ENCODE peak calls at places on chromosomes 11 and 22, in eight cellular contexts. T, W, D, U, R, Z, V and C are unnamed samples.

GRCh38 chr11:92240946-92241345 is 16.3 kb downstream of the FAT3 start:
- DNase-seq in T (no peak), W (no peak), D (no peak), U (no peak), R (no peak), Z (no peak), V (no peak), C (no peak)

GRCh38 chr11:75182652-75183051 is 31.7 kb downstream of the SLCO2B1 start:
- DNase-seq in T (no peak), W (no peak), D (no peak), U (no peak), R (no peak), Z (no peak), V (no peak), C (no peak)

GRCh38 chr11:125448136-125448535 is 47.9 kb downstream of the FEZ1 start:
- DNase-seq in T (peak; percentile 52), W (no peak), D (no peak), U (no peak), R (no peak), Z (no peak), V (no peak), C (no peak)

GRCh38 chr11:45722144-45722543 is 56.7 kb upstream of the CHST1 start:
- DNase-seq in T (no peak), W (peak; percentile 67), D (no peak), U (no peak), R (no peak), Z (peak; percentile 39), V (no peak), C (no peak)

GRCh38 chr11:27350503-27350902 is 12.5 kb downstream of the CCDC34 start:
- DNase-seq in T (no peak), W (no peak), D (no peak), U (no peak), R (no peak), Z (no peak), V (no peak), C (no peak)

GRCh38 chr11:8871283-8871775 is 39.7 kb upstream of the AKIP1 start:
- DNase-seq in T (peak; percentile 92), W (peak; percentile 66), D (peak; percentile 80), U (peak; percentile 83), R (peak; percentile 57), Z (peak; percentile 73), V (no peak), C (no peak)

GRCh38 chr11:12997168-12997567 is 11.9 kb upstream of the RASSF10 start:
- DNase-seq in T (no peak), W (no peak), D (no peak), U (no peak), R (no peak), Z (no peak), V (no peak), C (no peak)

GRCh38 chr11:26286472-26287066 is 45.4 kb upstream of the ANO3 start:
- DNase-seq in T (no peak), W (no peak), D (no peak), U (no peak), R (no peak), Z (peak; percentile 27), V (no peak), C (no peak)

GRCh38 chr11:4994551-4994950 is at the start of gene OR51L1:
- DNase-seq in T (no peak), W (no peak), D (no peak), U (no peak), R (no peak), Z (no peak), V (no peak), C (no peak)

GRCh38 chr11:74696488-74696887 is 34.7 kb downstream of the CHRDL2 start:
- DNase-seq in T (no peak), W (no peak), D (no peak), U (no peak), R (no peak), Z (peak; percentile 43), V (no peak), C (no peak)

DNA sequence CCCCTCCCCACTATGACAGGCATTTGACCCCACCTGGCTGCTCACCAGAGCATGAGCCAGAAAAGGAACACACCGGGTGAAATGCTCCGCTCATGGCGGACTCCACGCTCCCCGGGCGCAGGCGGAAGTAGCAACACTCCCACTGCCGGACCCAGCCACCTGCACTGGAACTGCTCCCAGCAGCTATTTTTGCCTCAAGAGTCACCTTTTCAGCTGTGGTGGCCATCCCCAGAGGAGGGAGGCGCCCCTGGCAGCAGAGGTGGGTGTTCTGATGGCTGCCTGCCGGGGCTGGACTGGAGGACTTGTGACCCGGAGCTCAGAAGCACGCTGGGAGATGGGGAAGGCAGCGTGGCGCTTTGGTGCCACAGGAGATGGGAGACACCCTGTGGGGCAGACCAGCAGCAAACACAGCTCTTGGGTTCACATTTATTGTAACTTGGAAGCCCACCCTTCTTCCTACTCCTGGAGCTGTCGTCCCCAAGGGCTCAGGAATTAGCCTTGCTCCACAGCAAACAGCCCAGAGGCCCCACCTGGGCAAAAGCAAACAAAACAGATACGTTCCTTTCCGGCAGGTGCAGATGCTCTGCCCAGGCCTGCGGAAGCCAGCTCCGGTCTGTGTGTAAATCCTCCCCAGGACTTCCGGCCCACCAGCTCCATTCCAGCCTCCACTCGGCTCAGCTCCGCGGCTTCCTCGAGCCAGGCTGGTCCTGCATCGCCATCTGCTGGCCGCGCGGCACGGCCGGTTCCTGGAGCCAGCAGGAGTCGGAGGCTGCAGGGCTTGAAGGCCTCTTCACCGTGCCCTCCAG is 3.7 kb downstream of the RPS19BP1 start:
- DNase-seq in T (peak; percentile 96), W (peak; percentile 92), D (peak; percentile 95), U (peak; percentile 91), R (peak; percentile 95), Z (peak; percentile 92), V (peak; percentile 49), C (peak; percentile 95)
- TF ChIP-seq POLR2A in T (no peak), W (no peak), D (no peak), U (peak; percentile 67), R (no peak), Z (no peak), V (peak; percentile 11), C (peak; percentile 27)

DNA sequence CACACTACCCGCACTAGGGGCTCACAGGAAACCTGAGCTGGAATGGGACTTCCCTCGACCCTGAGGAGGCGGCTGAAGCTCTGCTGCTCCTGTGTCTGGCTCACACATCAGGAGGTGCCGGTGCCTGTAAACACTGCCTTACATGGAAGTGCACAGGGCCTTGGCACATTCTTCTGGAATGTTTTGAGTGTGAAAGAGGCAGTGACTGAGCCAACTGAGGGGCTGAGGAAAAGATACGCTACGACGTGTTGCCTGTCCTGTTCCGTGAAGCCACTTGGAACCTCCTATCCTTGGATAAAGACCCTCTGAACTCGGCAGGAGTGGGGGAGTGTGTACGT is 10.5 kb downstream of the TXN2 start:
- DNase-seq in T (peak; percentile 91), W (no peak), D (no peak), U (no peak), R (no peak), Z (no peak), V (no peak), C (no peak)
- TF ChIP-seq EP300 in T (no peak), W (no peak), D (peak; percentile 18), U (no peak), R (no peak), Z (no peak), V (no peak), C (no peak)

GRCh38 chr22:39238966-39239510 is 5.7 kb downstream of the PDGFB start:
- DNase-seq in T (no peak), W (no peak), D (no peak), U (no peak), R (no peak), Z (no peak), V (no peak), C (no peak)

GRCh38 chr22:39238124-39238466 is 6.7 kb downstream of the PDGFB start:
- DNase-seq in T (no peak), W (no peak), D (no peak), U (no peak), R (no peak), Z (no peak), V (no peak), C (no peak)

GRCh38 chr22:39238561-39238960 is 6.2 kb downstream of the PDGFB start:
- DNase-seq in T (no peak), W (no peak), D (no peak), U (no peak), R (no peak), Z (no peak), V (no peak), C (no peak)

GRCh38 chr22:39240841-39241631 is 3.7 kb downstream of the PDGFB start:
- DNase-seq in T (peak; percentile 86), W (peak; percentile 59), D (peak; percentile 87), U (no peak), R (peak; percentile 73), Z (peak; percentile 61), V (peak; percentile 38), C (peak; percentile 77)

DNA sequence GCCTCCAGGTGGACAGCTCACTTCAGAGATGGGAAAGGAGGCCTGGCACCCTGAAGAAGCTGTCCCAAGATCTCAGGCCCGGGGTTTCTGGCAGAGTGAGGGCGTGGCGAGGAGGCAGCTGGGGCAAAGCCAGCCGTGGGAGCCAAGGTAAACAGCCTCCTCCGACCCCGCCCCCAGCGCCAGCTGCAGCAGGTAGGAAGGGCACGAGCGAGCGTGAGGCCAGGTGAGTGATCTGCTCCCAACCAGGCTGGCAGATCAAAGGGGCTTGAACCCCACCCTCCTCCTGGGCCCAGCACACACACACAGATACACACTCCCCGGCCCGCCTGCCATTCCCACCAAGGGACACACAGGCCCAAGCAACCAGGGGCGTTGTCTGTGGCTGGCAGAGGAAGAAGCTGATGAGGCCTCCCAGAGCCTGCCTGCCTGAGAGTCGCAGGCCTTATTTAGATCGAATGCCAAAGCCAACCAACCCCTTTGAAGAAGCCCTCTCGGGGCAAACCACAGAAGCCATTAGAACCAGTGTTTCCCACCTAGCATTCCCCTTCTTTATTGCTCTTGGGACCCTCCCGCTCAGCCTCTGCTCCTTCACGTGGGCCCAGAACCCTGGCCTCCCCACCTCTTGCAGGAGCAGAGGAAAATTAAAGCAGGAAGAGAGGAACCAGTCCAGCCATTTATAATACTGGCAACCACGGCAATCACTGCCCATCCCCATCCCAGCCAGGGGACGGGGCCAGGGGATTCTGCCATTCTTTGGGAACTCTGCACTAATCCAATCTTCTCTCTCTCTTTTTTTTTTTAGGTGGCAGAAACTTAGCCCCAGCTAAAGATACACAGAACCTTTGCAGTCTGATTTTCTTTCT is 5.0 kb downstream of the PDGFB start:
- DNase-seq in T (no peak), W (no peak), D (peak; percentile 84), U (no peak), R (peak; percentile 88), Z (no peak), V (no peak), C (peak; percentile 92)
- TF ChIP-seq POLR2A in T (no peak), W (no peak), D (no peak), U (no peak), R (peak; percentile 24), Z (no peak), V (no peak), C (no peak)

DNA sequence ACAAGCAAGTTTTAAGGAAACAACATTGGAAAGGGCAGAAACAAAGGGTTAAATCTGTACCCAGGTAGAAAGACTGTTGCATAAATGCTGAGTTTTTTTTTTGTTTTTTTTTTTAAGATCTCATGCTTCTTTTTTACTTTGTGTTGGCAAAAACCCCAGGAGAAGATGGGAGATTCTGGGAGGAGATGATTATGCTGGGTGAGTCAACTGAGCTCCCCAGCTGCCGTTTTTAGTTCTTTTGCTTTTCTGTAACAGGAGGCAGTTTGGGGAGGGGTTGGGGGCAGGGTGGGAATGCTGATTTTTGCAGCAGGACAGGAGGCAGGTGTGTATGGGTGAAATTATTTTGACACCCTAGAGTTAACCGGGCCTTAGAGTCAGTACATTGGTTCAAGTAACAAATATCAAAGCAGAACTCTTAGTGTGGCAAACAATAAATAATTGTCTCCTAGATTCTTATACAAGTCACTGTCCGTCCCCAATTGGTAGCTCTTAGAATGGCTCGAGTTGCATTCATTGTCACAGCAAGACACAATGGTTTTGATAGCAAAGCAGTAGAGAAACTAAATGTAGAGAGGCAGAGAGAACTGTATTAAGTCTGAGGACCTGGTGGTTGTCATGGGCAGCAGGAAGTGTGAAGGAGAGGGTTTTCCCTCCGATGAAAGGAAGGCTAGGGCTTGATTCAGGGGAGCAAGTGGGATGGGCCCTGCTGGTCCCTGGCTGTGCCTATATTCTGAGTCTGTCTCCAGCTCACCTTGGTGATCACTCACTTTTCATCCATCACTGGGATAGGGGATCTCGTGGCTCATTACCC is 36.7 kb downstream of the RCOR2 start:
- DNase-seq in T (no peak), W (no peak), D (no peak), U (no peak), R (no peak), Z (no peak), V (no peak), C (no peak)
- TF ChIP-seq EP300 in T (no peak), W (no peak), D (no peak), U (no peak), R (no peak), Z (no peak), V (no peak), C (no peak)